ENCODE peak calls at places on chromosomes 7 and 10, in seven cellular contexts. L is sigmoid colon, J is HepG2, E is HCT116, V is stomach, Q is spleen, W is GM12878. O is an unnamed sample.

GRCh38 chr10:57694956-57695605 is 572.6 kb downstream of the IPMK start:
- DNase-seq in L (no peak), J (no peak), E (no peak), V (no peak), Q (no peak), W (no peak), O (no peak)

GRCh38 chr10:68790476-68790875 is 36.9 kb upstream of the STOX1 start:
- DNase-seq in L (no peak), J (no peak), E (no peak), V (no peak), Q (no peak), W (no peak), O (no peak)

GRCh38 chr10:6089334-6090219 is 743 bp downstream of the RBM17 start:
- DNase-seq in L (no peak), J (peak), E (no peak), V (no peak), Q (peak), W (no peak), O (no peak)

GRCh38 chr7:33107136-33108066 is 1.8 kb downstream of the RP9 start:
- DNase-seq in L (no peak), J (peak), E (no peak), V (peak), Q (no peak), W (no peak), O (no peak)

GRCh38 chr10:120184547-120185337 is 272.3 kb upstream of the PLPP4 start:
- DNase-seq in L (no peak), J (no peak), E (no peak), V (no peak), Q (no peak), W (no peak), O (no peak)

GRCh38 chr7:128137096-128137655 is 103.9 kb upstream of the LEP start:
- DNase-seq in L (no peak), J (peak), E (no peak), V (no peak), Q (no peak), W (no peak), O (peak)

GRCh38 chr7:129918922-129919321 is 33.8 kb downstream of the UBE2H start:
- DNase-seq in L (no peak), J (no peak), E (no peak), V (no peak), Q (no peak), W (no peak), O (no peak)

GRCh38 chr7:37248396-37248836 is 200.2 kb downstream of the ELMO1 start:
- DNase-seq in L (peak), J (no peak), E (no peak), V (no peak), Q (no peak), W (no peak), O (no peak)

GRCh38 chr7:51075681-51076580 is 240.7 kb downstream of the COBL start:
- DNase-seq in L (no peak), J (no peak), E (no peak), V (no peak), Q (no peak), W (no peak), O (no peak)

GRCh38 chr7:8515786-8516185 is 82.4 kb downstream of the NXPH1 start:
- DNase-seq in L (no peak), J (no peak), E (no peak), V (no peak), Q (no peak), W (no peak), O (no peak)

GRCh38 chr7:24395512-24395911 is 111.5 kb downstream of the NPY start:
- DNase-seq in L (no peak), J (no peak), E (no peak), V (no peak), Q (no peak), W (no peak), O (no peak)

GRCh38 chr10:98270786-98271185 is 2.8 kb upstream of the LOXL4 start:
- DNase-seq in L (no peak), J (no peak), E (no peak), V (no peak), Q (no peak), W (no peak), O (no peak)

GRCh38 chr7:87851242-87851641 is 24.9 kb downstream of the SLC25A40 start:
- DNase-seq in L (no peak), J (no peak), E (no peak), V (no peak), Q (no peak), W (no peak), O (no peak)

GRCh38 chr10:29853913-29854312 is 205.5 kb downstream of the JCAD start:
- DNase-seq in L (no peak), J (no peak), E (no peak), V (no peak), Q (no peak), W (no peak), O (no peak)

GRCh38 chr7:91518058-91518457 is 253.8 kb downstream of the FZD1 start:
- DNase-seq in L (no peak), J (no peak), E (no peak), V (no peak), Q (no peak), W (no peak), O (no peak)

GRCh38 chr7:2759736-2760097 is 71.7 kb downstream of the AMZ1 start:
- DNase-seq in L (no peak), J (no peak), E (no peak), V (peak), Q (no peak), W (no peak), O (no peak)

GRCh38 chr7:119694506-119694905 is 578.5 kb upstream of the KCND2 start:
- DNase-seq in L (no peak), J (no peak), E (no peak), V (no peak), Q (no peak), W (no peak), O (no peak)

GRCh38 chr10:62616885-62617635 is 187.5 kb upstream of the ADO start:
- DNase-seq in L (no peak), J (no peak), E (no peak), V (no peak), Q (no peak), W (no peak), O (peak)

GRCh38 chr7:33764752-33765451 is 140.4 kb upstream of the BMPER start:
- DNase-seq in L (no peak), J (peak), E (no peak), V (peak), Q (no peak), W (no peak), O (no peak)

GRCh38 chr10:78544447-78545085 is 510.9 kb downstream of the RPS24 start:
- DNase-seq in L (peak), J (peak), E (no peak), V (no peak), Q (no peak), W (no peak), O (no peak)

GRCh38 chr7:142626420-142627035 is 122.7 kb upstream of the PRSS1 start:
- DNase-seq in L (no peak), J (peak), E (peak), V (peak), Q (peak), W (no peak), O (no peak)

GRCh38 chr7:156015237-156016020 is 203.2 kb upstream of the SHH start:
- DNase-seq in L (no peak), J (no peak), E (no peak), V (peak), Q (no peak), W (no peak), O (peak)

DNA sequence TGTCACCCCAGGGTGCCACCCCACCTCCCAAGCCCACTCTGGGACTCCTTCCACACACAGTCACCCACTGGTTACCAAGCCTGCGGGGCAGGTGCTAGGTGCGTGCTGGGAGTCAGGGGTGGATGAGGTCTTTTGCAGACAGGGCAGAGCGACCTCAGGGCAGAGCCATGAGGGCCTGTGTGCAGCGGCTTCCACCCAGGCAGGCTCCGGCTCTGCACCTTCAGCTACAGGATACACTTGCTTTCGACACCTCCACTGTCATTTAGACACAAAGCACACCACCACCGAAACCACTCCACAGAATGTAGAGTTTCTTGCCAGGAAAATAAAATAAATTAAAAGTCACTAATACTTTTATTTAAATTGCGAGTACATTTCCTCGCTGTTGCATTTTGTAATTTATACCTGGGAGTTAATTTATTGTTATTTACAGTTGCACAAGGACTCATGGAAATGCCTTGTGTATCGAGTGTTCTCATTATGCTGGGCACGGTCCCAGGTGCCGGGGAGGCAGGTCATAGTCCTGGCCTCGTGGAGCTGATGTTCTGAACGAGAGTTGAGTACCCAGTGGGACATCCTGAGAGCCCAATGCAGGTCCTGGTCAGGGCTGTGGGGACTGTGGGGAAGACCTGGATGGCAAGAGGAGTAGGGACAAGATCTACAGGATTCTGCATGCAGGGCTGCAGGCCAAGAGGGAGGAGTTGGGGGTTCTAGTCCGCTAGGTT is 127.8 kb downstream of the CUX1 start:
- DNase-seq in L (peak), J (no peak), E (no peak), V (no peak), Q (no peak), W (no peak), O (no peak)
- TF ChIP-seq POLR2AphosphoS5 in L (peak), J (no peak), E (no peak), V (peak), Q (no peak), W (no peak), O (no peak)

GRCh38 chr7:154598405-154598804 is 404.5 kb downstream of the PAXIP1 start:
- DNase-seq in L (no peak), J (no peak), E (no peak), V (no peak), Q (no peak), W (no peak), O (no peak)

DNA sequence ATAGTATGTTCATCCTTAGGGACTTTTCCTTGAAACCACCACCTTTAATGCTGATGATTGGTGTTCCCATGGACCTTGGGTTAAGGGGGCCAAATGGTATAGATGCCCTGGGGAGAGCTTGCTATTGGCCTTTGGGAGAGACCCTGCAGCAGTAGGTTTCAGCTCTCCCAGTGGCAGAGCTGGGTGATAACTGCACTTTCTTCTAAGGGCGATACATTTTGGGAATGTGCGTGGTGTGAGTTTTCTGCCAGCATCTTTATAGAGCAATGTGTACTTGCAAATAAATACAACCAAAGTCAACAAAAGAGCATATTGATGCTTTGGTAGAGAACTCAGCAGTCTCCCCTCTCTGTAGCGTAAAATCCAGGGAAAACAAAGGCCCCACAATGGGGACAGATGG is 404.1 kb downstream of the PAXIP1 start:
- DNase-seq in L (no peak), J (no peak), E (no peak), V (no peak), Q (no peak), W (no peak), O (no peak)
- TF ChIP-seq POLR2A in L (no peak), J (no peak), E (no peak), V (no peak), Q (no peak), W (no peak), O (no peak)

GRCh38 chr7:20417675-20418382 is 87.1 kb downstream of the ITGB8 start:
- DNase-seq in L (no peak), J (no peak), E (no peak), V (no peak), Q (no peak), W (no peak), O (no peak)
- TF ChIP-seq POLR2AphosphoS5 in L (no peak), J (no peak), E (no peak), V (no peak), Q (no peak), W (no peak), O (no peak)

GRCh38 chr10:22438714-22439113 is 93.4 kb downstream of the SPAG6 start:
- DNase-seq in L (no peak), J (no peak), E (no peak), V (no peak), Q (no peak), W (no peak), O (no peak)

GRCh38 chr10:22436526-22436892 is 91.2 kb downstream of the SPAG6 start:
- DNase-seq in L (no peak), J (no peak), E (no peak), V (no peak), Q (no peak), W (no peak), O (no peak)

GRCh38 chr10:22437620-22438588 is 92.6 kb downstream of the SPAG6 start:
- DNase-seq in L (peak), J (peak), E (no peak), V (peak), Q (no peak), W (no peak), O (no peak)

GRCh38 chr10:22435650-22436049 is 90.4 kb downstream of the SPAG6 start:
- DNase-seq in L (no peak), J (no peak), E (no peak), V (no peak), Q (peak), W (no peak), O (no peak)

GRCh38 chr10:22436893-22437619 is 91.8 kb downstream of the SPAG6 start:
- DNase-seq in L (peak), J (peak), E (peak), V (peak), Q (peak), W (peak), O (no peak)
- TF ChIP-seq POLR2A in L (peak), J (no peak), E (peak), V (no peak), Q (peak), W (peak), O (peak)

GRCh38 chr10:19816420-19817250 is at the start of gene PLXDC2:
- DNase-seq in L (peak), J (no peak), E (no peak), V (no peak), Q (peak), W (no peak), O (no peak)
- TF ChIP-seq POLR2AphosphoS5 in L (peak), J (no peak), E (no peak), V (no peak), Q (peak), W (no peak), O (no peak)